ENCODE peak calls at places on chromosomes 13 and 19, in seven cellular contexts. H is caudate nucleus, M is H1, B is uterus, X is ascending aorta, I is fibroblast of lung, D is mammary epithelial cell. L is an unnamed sample.

GRCh38 chr13:44837250-44837649 is 152.0 kb downstream of the NUFIP1 start:
- DNase-seq in I (peak; percentile 65), H (no peak), M (no peak), D (no peak), B (no peak), X (no peak), L (no peak)

GRCh38 chr19:13832096-13832495 is 36.9 kb downstream of the ZSWIM4 start:
- DNase-seq in D (no peak), B (no peak), I (no peak), M (no peak), X (no peak), H (no peak), L (no peak)

GRCh38 chr13:112592181-112592580 is 4.2 kb upstream of the TUBGCP3 start:
- DNase-seq in B (no peak), I (no peak), X (no peak), H (no peak), M (no peak), D (no peak), L (no peak)

GRCh38 chr19:38634757-38635482 is 12.5 kb upstream of the ACTN4 start:
- DNase-seq in H (peak; percentile 10), M (peak; percentile 95), B (peak; percentile 81), D (no peak), I (peak; percentile 30), X (peak; percentile 85), L (no peak)

GRCh38 chr19:38329651-38330050 is 6.0 kb upstream of the CATSPERG start:
- DNase-seq in I (no peak), X (no peak), M (no peak), B (no peak), H (no peak), D (no peak), L (no peak)

GRCh38 chr13:25525884-25526283 is 154.1 kb downstream of the ATP8A2 start:
- DNase-seq in M (no peak), D (no peak), B (no peak), X (no peak), H (no peak), I (no peak), L (no peak)

GRCh38 chr13:95153647-95154405 is 147.4 kb downstream of the ABCC4 start:
- DNase-seq in I (peak; percentile 14), M (no peak), H (no peak), B (no peak), D (peak; percentile 2), X (no peak), L (no peak)

GRCh38 chr13:73677041-73677589 is 457.1 kb downstream of the KLF12 start:
- DNase-seq in I (peak; percentile 78), M (no peak), H (no peak), B (no peak), D (peak; percentile 95), X (no peak), L (no peak)

GRCh38 chr13:26377038-26377437 is 123.1 kb downstream of the CDK8 start:
- DNase-seq in D (peak; percentile 4), B (no peak), M (peak; percentile 59), H (no peak), X (no peak), I (peak; percentile 1), L (no peak)

GRCh38 chr13:82898625-82899024 is 983.6 kb downstream of the SLITRK1 start:
- DNase-seq in H (no peak), X (no peak), I (no peak), M (no peak), B (no peak), D (no peak), L (no peak)

GRCh38 chr13:112968910-112969691 is at the start of gene MCF2L:
- DNase-seq in H (no peak), X (no peak), D (no peak), I (peak; percentile 25), B (no peak), M (peak; percentile 72), L (no peak)

GRCh38 chr19:5178841-5179625 is 161.6 kb downstream of the PTPRS start:
- DNase-seq in I (no peak), H (no peak), M (no peak), X (no peak), B (no peak), D (no peak), L (no peak)

GRCh38 chr19:5181331-5181730 is 159.3 kb downstream of the PTPRS start:
- DNase-seq in H (no peak), D (no peak), I (no peak), M (no peak), B (no peak), X (no peak), L (no peak)

GRCh38 chr19:5182811-5183210 is 157.8 kb downstream of the PTPRS start:
- DNase-seq in M (no peak), I (no peak), D (no peak), X (no peak), B (no peak), H (no peak), L (no peak)

GRCh38 chr19:5173993-5174392 is 166.6 kb downstream of the PTPRS start:
- DNase-seq in D (no peak), X (no peak), H (no peak), I (no peak), B (no peak), M (no peak), L (no peak)

GRCh38 chr19:5178051-5178450 is 162.6 kb downstream of the PTPRS start:
- DNase-seq in D (no peak), B (no peak), X (no peak), H (no peak), M (no peak), I (no peak), L (no peak)
- H3K27ac ChIP-seq in D (no peak overlapping the region), B (no peak overlapping the region), X (no peak overlapping the region), H (no peak overlapping the region), M (no peak overlapping the region), I (no peak overlapping the region), L (no peak overlapping the region)

DNA sequence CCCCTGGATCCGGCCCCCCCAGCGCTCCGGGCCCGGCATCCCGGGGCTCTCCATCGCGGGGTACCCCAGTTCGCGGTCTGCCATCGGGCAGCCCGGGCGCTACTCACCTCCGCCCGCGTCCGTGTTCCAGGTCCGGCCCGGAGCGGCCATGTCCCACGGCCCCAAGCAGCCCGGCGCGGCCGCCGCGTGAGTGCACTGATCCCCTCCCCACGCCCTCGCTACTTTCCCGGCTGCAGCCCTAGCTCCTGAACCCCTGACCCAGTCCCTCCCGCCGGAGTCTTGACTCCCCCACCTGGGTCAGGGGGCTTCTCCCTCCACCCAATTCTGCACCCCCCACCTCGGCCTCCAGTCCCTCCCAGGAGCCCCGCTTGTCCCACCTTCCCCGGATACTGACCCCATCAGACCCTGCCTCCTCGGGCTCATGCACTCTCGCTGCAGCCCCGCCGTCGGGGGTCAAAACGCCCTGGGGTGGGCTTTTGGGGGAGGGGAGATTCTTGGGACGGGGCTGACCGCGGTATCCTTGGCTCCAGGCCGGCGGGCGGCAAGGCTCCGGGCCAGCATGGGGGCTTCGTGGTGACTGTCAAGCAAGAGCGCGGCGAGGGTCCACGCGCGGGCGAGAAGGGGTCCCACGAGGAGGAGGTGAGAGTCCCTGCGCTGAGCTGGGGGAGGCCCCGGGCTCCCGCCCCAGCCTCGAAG is 566 bp downstream of the HMG20B start:
- DNase-seq in H (no peak), D (no peak), M (peak; percentile 73), I (no peak), X (no peak), B (no peak), L (no peak)
- H3K27ac ChIP-seq in H (no peak overlapping the region), D (peak overlapping the region; percentile 78), M (peak overlapping the region; percentile 51), I (peak overlapping the region; percentile 77), X (peak overlapping the region; percentile 66), B (peak overlapping the region; percentile 74), L (peak overlapping the region; percentile 98)

GRCh38 chr13:67155898-67156717 is 74.0 kb downstream of the PCDH9 start:
- DNase-seq in I (no peak), X (no peak), M (no peak), H (no peak), B (no peak), D (no peak), L (no peak)

GRCh38 chr13:67152123-67152522 is 78.0 kb downstream of the PCDH9 start:
- DNase-seq in M (no peak), D (no peak), H (no peak), I (no peak), X (no peak), B (no peak), L (no peak)

GRCh38 chr13:67158903-67159302 is 71.2 kb downstream of the PCDH9 start:
- DNase-seq in M (no peak), B (no peak), X (no peak), H (no peak), D (no peak), I (no peak), L (no peak)

GRCh38 chr13:67156718-67157049 is 73.5 kb downstream of the PCDH9 start:
- DNase-seq in H (no peak), D (no peak), M (peak; percentile 42), B (no peak), I (no peak), X (no peak), L (no peak)
- H3K27ac ChIP-seq in H (no peak overlapping the region), D (no peak overlapping the region), M (no peak overlapping the region), B (no peak overlapping the region), I (no peak overlapping the region), X (no peak overlapping the region), L (no peak overlapping the region)

GRCh38 chr13:35953537-35954206 is 177.5 kb downstream of the DCLK1 start:
- DNase-seq in H (peak; percentile 78), M (peak; percentile 54), B (peak; percentile 85), I (peak; percentile 88), X (peak; percentile 83), D (peak; percentile 38), L (no peak)

GRCh38 chr13:35957174-35957867 is 173.9 kb downstream of the DCLK1 start:
- DNase-seq in H (no peak), D (peak; percentile 23), M (no peak), B (no peak), I (peak; percentile 14), X (no peak), L (no peak)

GRCh38 chr13:35957996-35958395 is 173.2 kb downstream of the DCLK1 start:
- DNase-seq in M (no peak), H (no peak), X (no peak), D (no peak), B (no peak), I (no peak), L (no peak)

GRCh38 chr13:35954207-35954560 is 177.0 kb downstream of the DCLK1 start:
- DNase-seq in I (no peak), D (no peak), B (no peak), M (no peak), H (no peak), X (no peak), L (no peak)

GRCh38 chr13:35956074-35956473 is 175.1 kb downstream of the DCLK1 start:
- DNase-seq in H (no peak), B (no peak), X (no peak), M (no peak), D (no peak), I (no peak), L (no peak)
- H3K27ac ChIP-seq in H (no peak overlapping the region), B (peak overlapping the region; percentile 65), X (no peak overlapping the region), M (no peak overlapping the region), D (no peak overlapping the region), I (no peak overlapping the region), L (peak overlapping the region; percentile 49)

DNA sequence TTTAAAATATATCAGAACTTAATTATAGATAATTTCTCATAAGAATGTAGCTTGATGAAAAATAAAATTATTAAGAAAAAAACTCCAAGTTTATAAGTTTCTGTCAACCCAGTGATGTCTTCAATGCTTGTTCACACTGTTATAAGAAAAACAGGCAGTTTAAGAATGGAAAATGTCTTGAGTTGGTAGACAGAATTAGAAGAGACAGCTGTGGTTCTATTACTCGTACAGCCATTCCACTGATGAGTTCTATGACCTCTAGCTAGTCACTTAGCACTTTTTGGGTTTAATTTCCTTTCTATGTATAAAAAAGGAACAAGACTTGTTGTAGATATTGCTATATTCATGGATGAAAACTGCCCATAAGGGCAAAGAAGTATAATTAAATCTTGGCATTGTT is 1013.1 kb upstream of the ATXN8OS start:
- DNase-seq in H (no peak), I (no peak), M (no peak), B (no peak), D (no peak), X (no peak), L (no peak)
- H3K27ac ChIP-seq in H (no peak overlapping the region), I (no peak overlapping the region), M (no peak overlapping the region), B (no peak overlapping the region), D (no peak overlapping the region), X (no peak overlapping the region), L (no peak overlapping the region)

L was measured in esophagus squamous epithelium.